ENCODE peak calls at places on chromosomes 13 and 19, in seven cellular contexts. K, S, J, F, B, X and N are unnamed samples.

GRCh38 chr19:14248578-14249011 is 42.6 kb upstream of the ADGRL1 start:
- ATAC-seq in S (peak; percentile 68), J (peak; percentile 76), X (peak; percentile 86), B (no peak), F (peak; percentile 64), K (no peak), N (peak; percentile 63)

GRCh38 chr13:95524270-95524901 is 28.1 kb upstream of the CLDN10 start:
- ATAC-seq in X (no peak), S (no peak), B (no peak), K (no peak), J (no peak), F (no peak), N (no peak)

GRCh38 chr19:13783565-13784500 is 9.6 kb downstream of the C19orf53 start:
- ATAC-seq in S (no peak), X (no peak), J (no peak), F (no peak), K (no peak), B (no peak), N (no peak)

GRCh38 chr19:18507021-18507726 is 14.7 kb downstream of the ELL start:
- ATAC-seq in K (no peak), S (peak; percentile 68), J (peak; percentile 77), B (peak; percentile 24), F (peak; percentile 74), X (peak; percentile 64), N (peak; percentile 38)

GRCh38 chr13:66265446-66265845 is 964.7 kb downstream of the PCDH9 start:
- ATAC-seq in S (no peak), J (no peak), K (no peak), B (no peak), F (no peak), X (no peak), N (no peak)

GRCh38 chr19:38663156-38663651 is 15.8 kb downstream of the ACTN4 start:
- ATAC-seq in X (no peak), F (no peak), B (no peak), J (no peak), K (no peak), S (no peak), N (no peak)

GRCh38 chr13:76048675-76049396 is 412.7 kb downstream of the LMO7 start:
- ATAC-seq in F (no peak), J (no peak), B (peak; percentile 94), K (peak; percentile 99), X (peak; percentile 47), S (no peak), N (no peak)

GRCh38 chr19:13315495-13315894 is 165.3 kb downstream of the IER2 start:
- ATAC-seq in K (no peak), J (no peak), S (no peak), B (no peak), X (no peak), F (no peak), N (no peak)